ENCODE peak calls at places on chromosomes 11 and 22, in four cellular contexts. O, B, W and J are unnamed samples.
A peak's percentile ranks its signal among the peaks of the same experiment; 100 is the strongest.

GRCh38 chr22:50505776-50506610 is 1.5 kb downstream of the LMF2 start:
- DNase-seq in W (no peak), B (peak; percentile 30), O (no peak), J (no peak)

GRCh38 chr22:46797355-46797754 is 34.9 kb downstream of the TBC1D22A start:
- DNase-seq in O (no peak), W (peak; percentile 56), B (no peak), J (peak; percentile 55)

GRCh38 chr11:92886243-92886905 is 83.1 kb upstream of the MTNR1B start:
- DNase-seq in W (peak; percentile 75), O (peak; percentile 64), B (no peak), J (peak; percentile 61)

GRCh38 chr11:34194576-34195335 is 89.3 kb downstream of the NAT10 start:
- DNase-seq in W (peak; percentile 63), B (peak; percentile 57), O (no peak), J (peak; percentile 50)

GRCh38 chr22:32407936-32408335 is 4.1 kb downstream of the RTCB start:
- DNase-seq in W (no peak), O (no peak), B (no peak), J (no peak)

GRCh38 chr11:129896062-129896461 is 684 bp upstream of the NFRKB start:
- DNase-seq in O (no peak), W (no peak), B (no peak), J (no peak)

GRCh38 chr11:41201156-41201555 is 258.3 kb downstream of the LRRC4C start:
- DNase-seq in B (peak; percentile 54), O (peak; percentile 49), W (peak; percentile 74), J (peak; percentile 0)

GRCh38 chr11:29282088-29282487 is 734.7 kb downstream of the KCNA4 start:
- DNase-seq in B (no peak), O (no peak), W (peak; percentile 44), J (peak; percentile 99)

GRCh38 chr22:44057411-44057987 is 33.4 kb downstream of the PARVB start:
- DNase-seq in B (no peak), O (no peak), W (no peak), J (no peak)

GRCh38 chr11:8822476-8822875 is 88.5 kb upstream of the AKIP1 start:
- DNase-seq in B (peak; percentile 47), O (no peak), W (peak; percentile 72), J (no peak)

GRCh38 chr11:36463781-36464180 is 46.3 kb downstream of the TRAF6 start:
- DNase-seq in W (peak; percentile 52), B (no peak), O (no peak), J (peak; percentile 59)

GRCh38 chr22:23774922-23775436 is 2.3 kb downstream of the MMP11 start:
- DNase-seq in W (peak; percentile 86), O (no peak), B (no peak), J (peak; percentile 33)

GRCh38 chr22:36775589-36775965 is 342 bp downstream of the IFT27 start:
- DNase-seq in O (peak; percentile 20), B (no peak), W (peak; percentile 37), J (peak; percentile 5)

GRCh38 chr11:57306156-57306876 is 18.4 kb downstream of the TNKS1BP1 start:
- DNase-seq in W (no peak), B (no peak), O (no peak), J (peak; percentile 19)

GRCh38 chr11:36375348-36376314 is 79.5 kb downstream of the PRR5L start:
- DNase-seq in W (peak; percentile 24), O (peak; percentile 26), B (peak; percentile 47), J (no peak)

GRCh38 chr11:27158763-27159679 is 118.4 kb downstream of the BBOX1 start:
- DNase-seq in O (peak; percentile 43), W (peak; percentile 81), B (peak; percentile 41), J (peak; percentile 81)

GRCh38 chr22:38824587-38824986 is 19.2 kb downstream of the NPTXR start:
- DNase-seq in O (peak; percentile 87), W (peak; percentile 94), B (peak; percentile 88), J (peak; percentile 75)

GRCh38 chr11:68709064-68709463 is 24.7 kb downstream of the GAL start:
- DNase-seq in O (no peak), B (no peak), W (no peak), J (no peak)

GRCh38 chr11:15150507-15150906 is 35.8 kb downstream of the INSC start:
- DNase-seq in W (no peak), O (no peak), B (no peak), J (no peak)

GRCh38 chr22:25950101-25950500 is 208.1 kb downstream of the MYO18B start:
- DNase-seq in O (no peak), B (no peak), W (no peak), J (no peak)

GRCh38 chr11:47908198-47908597 is 60.0 kb upstream of the NUP160 start:
- DNase-seq in W (no peak), B (no peak), O (no peak), J (no peak)

GRCh38 chr22:28822930-28823481 is 22.6 kb upstream of the XBP1 start:
- DNase-seq in W (no peak), O (peak; percentile 37), B (no peak), J (no peak)

GRCh38 chr11:103959279-103959930 is 77.0 kb upstream of the DDI1 start:
- DNase-seq in B (no peak), O (no peak), W (peak; percentile 45), J (peak; percentile 79)

GRCh38 chr22:33921576-33922181 is 1.4 kb upstream of the LARGE1 start:
- DNase-seq in B (peak; percentile 88), O (peak; percentile 86), W (peak; percentile 82), J (peak; percentile 60)

GRCh38 chr22:24247564-24248344 is 2.9 kb upstream of the GGT5 start:
- DNase-seq in B (peak; percentile 91), W (peak; percentile 86), O (peak; percentile 70), J (peak; percentile 95)

GRCh38 chr11:74265256-74265655 is 46.2 kb downstream of the P4HA3 start:
- DNase-seq in O (no peak), W (peak; percentile 59), B (no peak), J (no peak)

GRCh38 chr11:103618532-103618931 is 417.9 kb upstream of the DDI1 start:
- DNase-seq in B (no peak), W (no peak), O (no peak), J (peak; percentile 83)

GRCh38 chr11:3135491-3136440 is 29.3 kb downstream of the OSBPL5 start:
- DNase-seq in W (peak; percentile 86), O (peak; percentile 55), B (peak; percentile 69), J (no peak)
- H2BK15ac ChIP-seq in W (no peak overlapping the region), O (no peak overlapping the region), B (no peak overlapping the region), J (no peak overlapping the region)

DNA sequence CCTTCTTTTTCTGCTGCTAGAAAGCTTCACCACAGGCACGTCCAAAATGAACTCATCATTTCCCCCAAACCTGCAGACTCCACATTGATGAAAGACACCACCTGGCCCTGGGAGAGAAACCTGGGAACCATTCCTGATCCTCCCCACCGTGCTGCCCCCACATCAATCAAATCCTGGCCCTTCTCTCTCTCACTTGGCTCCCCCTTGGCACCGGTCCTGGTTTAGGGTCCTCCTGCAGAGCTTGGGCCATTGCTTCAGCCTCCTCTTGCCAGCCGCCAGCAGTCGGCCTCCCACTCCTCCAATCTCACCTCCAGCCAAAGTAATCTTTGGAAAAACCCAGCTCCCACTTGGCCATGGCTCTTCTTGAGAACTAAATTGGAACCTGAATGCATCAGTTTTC is 38.5 kb downstream of the RIBC2 start:
- DNase-seq in W (no peak), B (no peak), O (no peak), J (no peak)
- H3K27ac ChIP-seq in W (no peak overlapping the region), B (no peak overlapping the region), O (no peak overlapping the region), J (peak overlapping the region; percentile 9)

GRCh38 chr11:3148990-3149851 is 15.9 kb downstream of the OSBPL5 start:
- DNase-seq in O (no peak), B (no peak), W (peak; percentile 71), J (no peak)
- H2BK15ac ChIP-seq in O (no peak overlapping the region), B (no peak overlapping the region), W (no peak overlapping the region), J (no peak overlapping the region)

GRCh38 chr11:66548041-66548440 is 1.3 kb downstream of the ACTN3 start:
- DNase-seq in B (no peak), W (no peak), O (no peak), J (no peak)

GRCh38 chr11:66547662-66548009 is 933 bp downstream of the ACTN3 start:
- DNase-seq in W (no peak), B (peak; percentile 63), O (peak; percentile 55), J (no peak)

GRCh38 chr11:66546966-66547661 is 411 bp downstream of the ACTN3 start:
- DNase-seq in W (peak; percentile 38), O (peak; percentile 29), B (no peak), J (no peak)

GRCh38 chr11:66546368-66546965 is at the start of gene ACTN3:
- DNase-seq in O (peak; percentile 66), W (peak; percentile 57), B (peak; percentile 88), J (no peak)

GRCh38 chr11:66545701-66546367 is at the start of gene ZDHHC24:
- DNase-seq in W (peak; percentile 98), B (peak; percentile 97), O (peak; percentile 97), J (peak; percentile 95)
- H3K27ac ChIP-seq in W (no peak within 1 kb of the TSS), B (no peak within 1 kb of the TSS), O (peak within 1 kb of the TSS; percentile 67), J (peak within 1 kb of the TSS; percentile 30)

DNA sequence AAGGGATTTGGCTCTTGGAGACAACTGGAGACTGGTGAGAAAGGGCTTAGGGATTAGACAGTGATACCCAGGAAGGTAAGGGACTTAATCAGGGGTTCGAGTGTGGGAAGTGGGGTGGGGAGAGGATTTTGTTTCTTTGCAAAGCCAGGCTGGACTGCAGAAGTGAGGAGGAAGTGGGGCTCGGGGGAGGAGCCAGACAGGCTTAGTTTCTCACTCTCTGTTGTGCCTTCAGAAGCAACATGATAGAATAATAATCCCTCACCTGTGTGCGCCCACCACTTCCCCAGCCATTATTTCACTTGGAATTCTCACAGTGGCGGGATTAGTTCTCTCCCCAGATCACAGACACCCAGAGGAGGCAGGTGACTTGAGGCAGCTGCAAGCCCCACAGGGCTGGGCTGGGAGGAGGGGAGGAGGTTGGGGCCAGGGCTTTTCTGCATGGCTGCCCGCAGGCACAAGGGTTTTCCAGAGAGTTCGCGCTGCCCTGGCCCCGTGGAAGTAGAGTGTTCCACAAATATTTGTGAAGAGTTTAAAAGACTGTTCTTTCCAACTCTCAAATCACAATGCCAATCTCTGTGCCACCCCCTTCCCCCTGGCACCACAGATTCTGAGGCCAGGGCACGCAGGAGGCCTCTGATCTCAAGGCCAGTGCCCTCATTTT is 4.0 kb upstream of the SEC14L2 start:
- DNase-seq in O (no peak), B (no peak), W (peak; percentile 37), J (no peak)
- H2BK15ac ChIP-seq in O (peak overlapping the region; percentile 63), B (no peak overlapping the region), W (no peak overlapping the region), J (no peak overlapping the region)

DNA sequence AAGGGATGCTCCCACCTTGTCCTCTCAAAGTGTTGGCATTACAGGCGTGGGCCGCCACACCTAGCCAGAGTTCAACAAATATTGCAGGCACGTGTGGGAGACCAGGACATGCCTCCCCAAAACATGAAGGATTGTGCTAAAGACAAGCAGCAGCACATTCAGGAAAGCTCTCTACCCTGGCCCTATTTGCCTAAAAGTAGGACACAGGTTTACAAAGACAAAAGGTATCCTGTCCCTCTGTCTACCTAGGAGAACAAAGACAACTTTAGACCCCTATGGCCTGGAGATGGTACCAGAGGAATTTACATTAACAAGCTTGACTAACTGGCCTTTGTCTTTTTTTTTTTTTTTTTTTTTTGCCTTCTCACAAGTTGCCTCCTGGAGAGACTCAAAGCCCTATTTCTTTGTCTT is 904 bp upstream of the ACCS start:
- DNase-seq in O (no peak), B (no peak), W (peak; percentile 66), J (no peak)
- H3K27ac ChIP-seq in O (no peak overlapping the region), B (peak overlapping the region; percentile 65), W (no peak overlapping the region), J (no peak overlapping the region)